ENCODE peak calls at places on chromosomes 11 and 22, in four cellular contexts. E is IMR-90, S is ovary, O is AG04450. P is an unnamed sample.

GRCh38 chr22:29218758-29219408 is 13.2 kb downstream of the EMID1 start:
- DNase-seq in E (no peak), S (no peak), O (no peak), P (no peak)

GRCh38 chr22:30921108-30921507 is 47.5 kb downstream of the MORC2 start:
- DNase-seq in E (no peak), S (no peak), O (no peak), P (peak; percentile 57)

GRCh38 chr11:75196426-75196825 is 44.1 kb upstream of the TPBGL start:
- DNase-seq in E (no peak), S (no peak), O (no peak), P (no peak)

GRCh38 chr11:91997178-91997577 is 227.4 kb upstream of the FAT3 start:
- DNase-seq in E (no peak), S (no peak), O (no peak), P (no peak)

GRCh38 chr11:114079406-114080072 is 20.0 kb downstream of the ZBTB16 start:
- DNase-seq in E (no peak), S (peak; percentile 66), O (no peak), P (no peak)

GRCh38 chr11:113104390-113105251 is 143.4 kb downstream of the NCAM1 start:
- DNase-seq in E (no peak), S (no peak), O (no peak), P (no peak)

GRCh38 chr22:19723990-19724827 is 870 bp downstream of the GP1BB start:
- DNase-seq in E (peak; percentile 18), S (no peak), O (no peak), P (peak; percentile 16)

GRCh38 chr11:128764617-128765095 is 70.8 kb downstream of the FLI1 start:
- DNase-seq in E (no peak), S (no peak), O (no peak), P (no peak)

GRCh38 chr22:36528336-36528735 is 630 bp downstream of the EIF3D start:
- DNase-seq in E (no peak), S (peak; percentile 30), O (no peak), P (no peak)

GRCh38 chr22:36369922-36370781 is 17.6 kb downstream of the MYH9 start:
- DNase-seq in E (peak; percentile 41), S (no peak), O (no peak), P (peak; percentile 74)

GRCh38 chr11:86117706-86118050 is 48.8 kb upstream of the PICALM start:
- DNase-seq in E (no peak), S (no peak), O (no peak), P (peak; percentile 15)

GRCh38 chr11:16881074-16881709 is 133.0 kb downstream of the PLEKHA7 start:
- DNase-seq in E (peak; percentile 13), S (peak; percentile 74), O (no peak), P (peak; percentile 84)
- TF ChIP-seq CTCF in E (peak; percentile 7), S (no peak), O (peak; percentile 21), P (peak; percentile 59)

GRCh38 chr22:43996170-43996980 is 27.7 kb upstream of the PARVB start:
- DNase-seq in E (no peak), S (no peak), O (no peak), P (no peak)
- H3K4me3 ChIP-seq in E (no peak overlapping the region), S (no peak overlapping the region), O (no peak overlapping the region), P (no peak overlapping the region)

GRCh38 chr11:36352919-36353318 is 56.8 kb downstream of the PRR5L start:
- DNase-seq in E (no peak), S (no peak), O (no peak), P (no peak)

GRCh38 chr11:36354221-36355003 is 58.3 kb downstream of the PRR5L start:
- DNase-seq in E (peak; percentile 67), S (no peak), O (peak; percentile 47), P (peak; percentile 72)

GRCh38 chr11:36358436-36358835 is 62.3 kb downstream of the PRR5L start:
- DNase-seq in E (no peak), S (no peak), O (no peak), P (no peak)

GRCh38 chr11:36357831-36358230 is 61.7 kb downstream of the PRR5L start:
- DNase-seq in E (no peak), S (no peak), O (no peak), P (no peak)

DNA sequence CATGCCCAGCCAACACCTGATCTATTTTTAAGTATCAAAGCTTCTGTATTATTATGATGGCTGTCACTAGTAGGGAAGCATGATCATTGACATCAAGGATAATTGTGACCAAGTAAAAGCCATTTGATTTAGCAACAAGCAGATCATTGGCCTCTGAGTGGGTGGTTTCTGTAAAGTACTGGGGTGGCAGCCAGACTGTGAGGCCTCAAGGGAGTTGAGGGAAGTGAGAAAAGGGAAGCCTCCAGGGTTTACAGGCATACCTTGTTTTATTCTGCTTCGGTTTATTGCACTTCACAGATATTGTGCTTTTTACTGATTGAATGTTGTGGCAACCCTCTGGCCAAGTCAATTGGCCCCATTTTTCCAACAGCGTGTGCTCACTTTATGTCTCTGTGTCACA is 60.1 kb downstream of the PRR5L start:
- DNase-seq in E (no peak), S (no peak), O (no peak), P (no peak)
- TF ChIP-seq CTCF in E (no peak), S (no peak), O (no peak), P (no peak)

GRCh38 chr11:116787786-116788486 is at the start of gene ZPR1:
- DNase-seq in E (peak; percentile 56), S (peak; percentile 84), O (no peak), P (peak; percentile 72)
- H3K4me3 ChIP-seq in E (peak within 1 kb of the TSS; percentile 67), S (peak within 1 kb of the TSS; percentile 82), O (peak within 1 kb of the TSS; percentile 89), P (peak within 1 kb of the TSS; percentile 89)